ENCODE peak calls at places on chromosome 16, in six cellular contexts. N is IMR-90, V is mesenchymal stem cell, T is H1, R is H9, E is trophoblast cell. D is an unnamed sample.

GRCh38 chr16:88713568-88714419 is 7.5 kb downstream of the CTU2 start:
- DNase-seq in N (peak; percentile 41), V (no peak), T (no peak), R (no peak), E (peak; percentile 23), D (no peak)

GRCh38 chr16:70749681-70750601 is 51.0 kb downstream of the VAC14 start:
- DNase-seq in N (no peak), V (peak; percentile 68), T (no peak), R (no peak), E (no peak), D (no peak)

GRCh38 chr16:82033006-82033405 is 2.0 kb upstream of the HSD17B2 start:
- DNase-seq in N (no peak), V (no peak), T (no peak), R (no peak), E (no peak), D (no peak)

GRCh38 chr16:80250376-80250775 is 290.4 kb upstream of the DYNLRB2 start:
- DNase-seq in N (no peak), V (no peak), T (no peak), R (no peak), E (peak; percentile 10), D (peak; percentile 10)

GRCh38 chr16:23948949-23949392 is 113.2 kb downstream of the PRKCB start:
- DNase-seq in N (no peak), V (no peak), T (no peak), R (no peak), E (no peak), D (no peak)

GRCh38 chr16:70713342-70713741 is 27.5 kb upstream of the MTSS2 start:
- DNase-seq in N (no peak), V (no peak), T (no peak), R (no peak), E (peak; percentile 83), D (no peak)

GRCh38 chr16:6905601-6906000 is 427.0 kb upstream of the RBFOX1 start:
- DNase-seq in N (no peak), V (no peak), T (no peak), R (no peak), E (no peak), D (no peak)

GRCh38 chr16:35605921-35606320 is 2146.5 kb downstream of the TP53TG3F start:
- DNase-seq in N (no peak), V (no peak), T (no peak), R (no peak), E (no peak), D (no peak)

GRCh38 chr16:56941092-56941491 is 9.2 kb downstream of the HERPUD1 start:
- DNase-seq in N (no peak), V (no peak), T (no peak), R (no peak), E (no peak), D (no peak)

GRCh38 chr16:51155199-51155607 is 4.1 kb upstream of the SALL1 start:
- DNase-seq in N (no peak), V (peak; percentile 78), T (no peak), R (peak; percentile 49), E (no peak), D (peak; percentile 61)

GRCh38 chr16:11957591-11958395 is 7.2 kb upstream of the TNFRSF17 start:
- DNase-seq in N (peak; percentile 13), V (no peak), T (no peak), R (no peak), E (no peak), D (no peak)

GRCh38 chr16:3188675-3188924 is 596 bp downstream of the OR1F1 start:
- DNase-seq in N (no peak), V (no peak), T (no peak), R (no peak), E (no peak), D (no peak)

GRCh38 chr16:84897911-84898377 is 78.2 kb downstream of the CRISPLD2 start:
- DNase-seq in N (no peak), V (no peak), T (no peak), R (no peak), E (no peak), D (no peak)

GRCh38 chr16:47460301-47460754 is 535 bp downstream of the ITFG1 start:
- DNase-seq in N (no peak), V (peak; percentile 24), T (no peak), R (no peak), E (peak; percentile 37), D (peak; percentile 54)

GRCh38 chr16:84725481-84726078 is 25.8 kb downstream of the USP10 start:
- DNase-seq in N (no peak), V (no peak), T (no peak), R (no peak), E (peak; percentile 75), D (peak; percentile 64)

GRCh38 chr16:86079185-86079885 is 180.4 kb downstream of the IRF8 start:
- DNase-seq in N (no peak), V (no peak), T (no peak), R (peak; percentile 9), E (no peak), D (no peak)
- H2AK5ac ChIP-seq in N (no peak overlapping the region), V (no peak overlapping the region), T (no peak overlapping the region), R (no peak overlapping the region), E (no peak overlapping the region), D (no peak overlapping the region)

GRCh38 chr16:4381072-4381934 is 9.7 kb downstream of the VASN start:
- DNase-seq in N (no peak), V (no peak), T (no peak), R (no peak), E (peak; percentile 61), D (no peak)

GRCh38 chr16:4378202-4378666 is 6.6 kb downstream of the VASN start:
- DNase-seq in N (no peak), V (no peak), T (no peak), R (no peak), E (no peak), D (no peak)

GRCh38 chr16:4379001-4379688 is 7.5 kb downstream of the VASN start:
- DNase-seq in N (no peak), V (no peak), T (no peak), R (no peak), E (no peak), D (no peak)

GRCh38 chr16:4381935-4382794 is 10.5 kb downstream of the VASN start:
- DNase-seq in N (no peak), V (no peak), T (no peak), R (no peak), E (no peak), D (no peak)

GRCh38 chr16:4380131-4381063 is 8.7 kb downstream of the VASN start:
- DNase-seq in N (no peak), V (no peak), T (no peak), R (no peak), E (no peak), D (no peak)
- H3K23ac ChIP-seq in N (no peak overlapping the region), V (no peak overlapping the region), T (no peak overlapping the region), R (no peak overlapping the region), E (no peak overlapping the region), D (no peak overlapping the region)

DNA sequence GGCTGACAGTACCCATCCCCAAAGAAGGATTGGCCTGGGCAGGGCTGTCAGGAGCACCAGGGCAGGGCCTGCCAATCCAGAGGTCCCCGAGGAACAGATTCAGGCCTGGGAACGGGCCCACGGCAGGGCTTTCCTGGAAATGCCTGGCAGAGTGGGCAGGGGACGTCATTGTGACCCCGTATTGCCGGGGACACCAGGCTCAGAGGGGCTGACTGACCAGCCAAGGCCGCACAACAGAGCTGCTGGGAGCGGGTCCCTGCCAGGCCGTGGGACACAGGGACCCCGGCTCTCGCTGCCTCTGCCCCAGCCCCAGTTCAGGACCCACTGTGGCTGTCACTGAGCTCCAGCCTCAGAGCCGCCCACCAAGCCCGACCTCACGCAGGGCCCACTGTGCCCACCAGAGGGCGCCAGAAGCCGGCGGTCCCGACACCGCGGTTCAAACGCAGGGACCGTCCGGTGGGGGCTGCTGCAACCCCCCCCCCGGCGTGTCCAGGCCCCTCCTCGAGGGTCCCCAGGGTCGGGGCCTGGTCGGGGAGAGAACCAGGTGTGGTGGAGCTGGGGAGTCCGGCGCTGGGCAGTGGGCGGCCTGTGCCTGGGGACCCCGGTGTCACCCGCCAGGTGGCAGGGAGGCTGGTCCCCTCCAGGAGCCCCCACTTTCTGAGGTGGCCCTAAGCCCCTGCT is 15.2 kb upstream of the SSTR5 start:
- DNase-seq in N (no peak), V (no peak), T (no peak), R (peak; percentile 71), E (no peak), D (peak; percentile 25)
- H2AK5ac ChIP-seq in N (no peak overlapping the region), V (no peak overlapping the region), T (no peak overlapping the region), R (no peak overlapping the region), E (no peak overlapping the region), D (no peak overlapping the region)

GRCh38 chr16:67429799-67430503 is 970 bp upstream of the HSD11B2 start:
- DNase-seq in N (no peak), V (no peak), T (no peak), R (no peak), E (no peak), D (no peak)
- H3K23ac ChIP-seq in N (no peak overlapping the region), V (no peak overlapping the region), T (no peak overlapping the region), R (no peak overlapping the region), E (no peak overlapping the region), D (no peak overlapping the region)